ENCODE peak calls at places on chromosomes 11 and 22, in six cellular contexts. M is body of pancreas, K is left lung, D is upper lobe of right lung, B is stomach, E is HCT116. P is an unnamed sample. For H3K4me1 and H3K27me3, the result is how much of the 10 kb centered on the place peaks cover.

GRCh38 chr11:30564994-30565393 is 21.2 kb downstream of the MPPED2 start:
- DNase-seq in B (no peak), K (no peak), D (no peak), M (no peak), E (no peak), P (no peak)

GRCh38 chr11:95910638-95911368 is 13.1 kb downstream of the MTMR2 start:
- DNase-seq in B (no peak), D (no peak), E (no peak), M (no peak), K (no peak), P (no peak)

GRCh38 chr11:46731545-46731944 is 12.5 kb downstream of the F2 start:
- DNase-seq in E (no peak), D (peak), K (no peak), B (no peak), M (no peak), P (no peak)

GRCh38 chr11:128040603-128041002 is 546.8 kb downstream of the ETS1 start:
- DNase-seq in E (no peak), M (no peak), B (no peak), K (no peak), D (no peak), P (peak)

GRCh38 chr11:126440792-126441514 is 85.5 kb downstream of the ST3GAL4 start:
- DNase-seq in D (peak), E (peak), B (peak), M (peak), K (peak), P (peak)

GRCh38 chr11:108144615-108145014 is 23.2 kb downstream of the ACAT1 start:
- DNase-seq in M (no peak), E (no peak), K (no peak), B (no peak), D (no peak), P (no peak)

GRCh38 chr22:45129703-45130524 is 33.8 kb upstream of the NUP50 start:
- DNase-seq in D (no peak), B (no peak), K (no peak), E (no peak), M (no peak), P (no peak)

GRCh38 chr11:3058753-3059664 is 1.8 kb upstream of the CARS1 start:
- DNase-seq in M (no peak), K (no peak), B (no peak), D (no peak), E (no peak), P (peak)

GRCh38 chr11:94926698-94927237 is 46.6 kb downstream of the CWC15 start:
- DNase-seq in E (no peak), B (peak), M (peak), K (no peak), D (peak), P (peak)

GRCh38 chr22:19892249-19892879 is 37.7 kb upstream of the GNB1L start:
- DNase-seq in B (no peak), D (no peak), M (no peak), E (no peak), K (peak), P (no peak)

GRCh38 chr11:130652671-130653335 is 204.4 kb downstream of the ADAMTS15 start:
- DNase-seq in B (peak), K (no peak), D (peak), E (no peak), M (no peak), P (peak)

GRCh38 chr11:133529807-133530500 is 2.3 kb downstream of the OPCML start:
- DNase-seq in D (no peak), K (no peak), E (no peak), B (no peak), M (no peak), P (no peak)

GRCh38 chr11:129738242-129738641 is 77.4 kb upstream of the TMEM45B start:
- DNase-seq in D (no peak), K (no peak), M (no peak), B (no peak), E (no peak), P (no peak)

GRCh38 chr22:10741210-10741609 is 4786.8 kb upstream of the OR11H1 start:
- DNase-seq in B (no peak), E (no peak), D (no peak), M (no peak), K (peak), P (no peak)

GRCh38 chr11:115580927-115581680 is 76.9 kb upstream of the CADM1 start:
- DNase-seq in B (peak), D (no peak), E (no peak), M (no peak), K (no peak), P (peak)

GRCh38 chr11:114180301-114181055 is 115.7 kb upstream of the NNMT start:
- DNase-seq in D (peak), B (peak), E (no peak), M (peak), K (no peak), P (peak)

GRCh38 chr22:32042924-32043323 is at the start of gene SLC5A1:
- DNase-seq in M (peak), E (no peak), K (peak), D (peak), B (peak), P (no peak)

GRCh38 chr11:74453373-74453975 is 13.9 kb downstream of the KCNE3 start:
- DNase-seq in E (peak), B (peak), M (peak), D (peak), K (peak), P (peak)
- H3K4me1 ChIP-seq in E (under half), B (under half), M (under half), D (under half), K (under half), P (under half)

DNA sequence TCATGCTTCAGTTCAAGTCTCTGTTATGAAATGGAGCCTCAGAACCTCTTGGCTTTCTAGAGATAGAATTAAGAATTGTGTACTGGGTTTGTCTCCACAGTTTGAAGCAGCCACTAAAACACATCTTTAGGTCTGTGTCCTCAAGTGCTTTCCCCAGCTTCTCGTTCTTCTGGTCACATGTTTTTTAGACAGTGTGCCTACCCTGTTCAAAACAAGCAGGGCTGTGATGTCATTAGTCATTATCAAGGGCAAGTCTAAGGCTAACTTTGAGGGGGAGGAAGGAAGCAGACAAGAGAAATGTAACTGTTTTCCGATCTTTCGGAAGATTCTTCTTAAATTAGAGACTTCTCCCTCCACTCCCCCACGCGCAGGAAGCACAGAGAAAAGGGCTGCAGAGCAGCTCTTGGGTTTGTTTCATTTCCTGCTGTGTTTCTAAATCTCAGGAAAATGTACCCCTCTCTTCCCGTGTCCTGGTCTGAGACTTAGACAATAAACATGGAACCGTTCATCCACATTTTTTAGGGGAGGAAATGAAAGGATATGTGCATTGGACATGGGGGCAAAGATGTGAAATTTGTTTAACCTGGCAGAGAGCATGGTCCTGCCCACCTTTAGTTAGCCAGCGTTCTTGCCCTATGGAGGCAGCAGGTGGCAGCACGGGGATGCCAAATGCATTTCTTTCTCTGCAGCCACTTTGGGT is 3.1 kb downstream of the AKIP1 start:
- DNase-seq in D (no peak), B (no peak), K (no peak), M (no peak), E (no peak), P (peak)
- H3K4me3 ChIP-seq in D (peak), B (peak), K (no peak), M (no peak), E (no peak), P (peak)

GRCh38 chr11:44726278-44727113 is at the start of gene TSPAN18:
- DNase-seq in B (no peak), M (no peak), E (no peak), K (no peak), D (no peak), P (peak)
- H3K27me3 ChIP-seq in B (under half), M (under half), E (under half), K (under half), D (under half), P (half or more)

GRCh38 chr22:50281957-50282356 is 11.8 kb upstream of the MAPK11 start:
- DNase-seq in M (peak), K (no peak), D (no peak), E (no peak), B (peak), P (no peak)
- H3K4me1 ChIP-seq in M (under half), K (under half), D (under half), E (under half), B (half or more), P (under half)

P was measured in adipocyte.